ENCODE peak calls at places on chromosomes 12 and 14, in nine cellular contexts. One of them, this sample, is unnamed.

GRCh38 chr12:3405821-3406220 is 85.2 kb upstream of the PRMT8 start:
- DNase-seq in non-pigmented ciliary epithelial cell: no peak
- DNase-seq in naive thymus-derived CD4-positive, alpha-beta T cell: no peak
- DNase-seq in stimulated activated CD4-positive, alpha-beta T cell treated with anti-CD3 and anti-CD28 coated beads, Interleukin-4, amount 100 ng/mL, for 48 hours: no peak
- DNase-seq in right atrium auricular region: no peak
- DNase-seq in anterior cingulate cortex: no peak
- DNase-seq in stimulated activated naive CD8-positive, alpha-beta T cell treated with anti-CD3 and anti-CD28 coated beads, Interleukin-15, Interleukin-2, amounts not matched to agents 100 U/mL and 50 U/mL, for 24 hours: no peak
- DNase-seq in AG09319: no peak
- DNase-seq in D341Med: no peak
- DNase-seq in this sample: no peak

GRCh38 chr14:53295985-53296582 is 143.0 kb upstream of the DDHD1 start:
- DNase-seq in non-pigmented ciliary epithelial cell: no peak
- DNase-seq in naive thymus-derived CD4-positive, alpha-beta T cell: no peak
- DNase-seq in stimulated activated CD4-positive, alpha-beta T cell treated with anti-CD3 and anti-CD28 coated beads, Interleukin-4, amount 100 ng/mL, for 48 hours: no peak
- DNase-seq in right atrium auricular region: no peak
- DNase-seq in anterior cingulate cortex: no peak
- DNase-seq in stimulated activated naive CD8-positive, alpha-beta T cell treated with anti-CD3 and anti-CD28 coated beads, Interleukin-15, Interleukin-2, amounts not matched to agents 100 U/mL and 50 U/mL, for 24 hours: peak; percentile 10
- DNase-seq in AG09319: no peak
- DNase-seq in D341Med: peak; percentile 36
- DNase-seq in this sample: no peak

GRCh38 chr12:15796493-15797141 is 7.4 kb upstream of the EPS8 start:
- DNase-seq in non-pigmented ciliary epithelial cell: no peak
- DNase-seq in naive thymus-derived CD4-positive, alpha-beta T cell: no peak
- DNase-seq in stimulated activated CD4-positive, alpha-beta T cell treated with anti-CD3 and anti-CD28 coated beads, Interleukin-4, amount 100 ng/mL, for 48 hours: no peak
- DNase-seq in right atrium auricular region: no peak
- DNase-seq in anterior cingulate cortex: no peak
- DNase-seq in stimulated activated naive CD8-positive, alpha-beta T cell treated with anti-CD3 and anti-CD28 coated beads, Interleukin-15, Interleukin-2, amounts not matched to agents 100 U/mL and 50 U/mL, for 24 hours: no peak
- DNase-seq in AG09319: no peak
- DNase-seq in D341Med: no peak
- DNase-seq in this sample: no peak

GRCh38 chr14:85572845-85573244 is 42.9 kb downstream of the FLRT2 start:
- DNase-seq in non-pigmented ciliary epithelial cell: peak; percentile 70
- DNase-seq in naive thymus-derived CD4-positive, alpha-beta T cell: no peak
- DNase-seq in stimulated activated CD4-positive, alpha-beta T cell treated with anti-CD3 and anti-CD28 coated beads, Interleukin-4, amount 100 ng/mL, for 48 hours: no peak
- DNase-seq in right atrium auricular region: no peak
- DNase-seq in anterior cingulate cortex: no peak
- DNase-seq in stimulated activated naive CD8-positive, alpha-beta T cell treated with anti-CD3 and anti-CD28 coated beads, Interleukin-15, Interleukin-2, amounts not matched to agents 100 U/mL and 50 U/mL, for 24 hours: no peak
- DNase-seq in AG09319: no peak
- DNase-seq in D341Med: no peak
- DNase-seq in this sample: no peak

GRCh38 chr12:102824218-102824835 is 92.7 kb downstream of the PAH start:
- DNase-seq in non-pigmented ciliary epithelial cell: no peak
- DNase-seq in naive thymus-derived CD4-positive, alpha-beta T cell: no peak
- DNase-seq in stimulated activated CD4-positive, alpha-beta T cell treated with anti-CD3 and anti-CD28 coated beads, Interleukin-4, amount 100 ng/mL, for 48 hours: no peak
- DNase-seq in right atrium auricular region: no peak
- DNase-seq in anterior cingulate cortex: no peak
- DNase-seq in stimulated activated naive CD8-positive, alpha-beta T cell treated with anti-CD3 and anti-CD28 coated beads, Interleukin-15, Interleukin-2, amounts not matched to agents 100 U/mL and 50 U/mL, for 24 hours: peak; percentile 9
- DNase-seq in AG09319: no peak
- DNase-seq in D341Med: peak; percentile 24
- DNase-seq in this sample: no peak

GRCh38 chr14:52960627-52961026 is 9.8 kb upstream of the FERMT2 start:
- DNase-seq in non-pigmented ciliary epithelial cell: no peak
- DNase-seq in naive thymus-derived CD4-positive, alpha-beta T cell: no peak
- DNase-seq in stimulated activated CD4-positive, alpha-beta T cell treated with anti-CD3 and anti-CD28 coated beads, Interleukin-4, amount 100 ng/mL, for 48 hours: no peak
- DNase-seq in right atrium auricular region: no peak
- DNase-seq in anterior cingulate cortex: no peak
- DNase-seq in stimulated activated naive CD8-positive, alpha-beta T cell treated with anti-CD3 and anti-CD28 coated beads, Interleukin-15, Interleukin-2, amounts not matched to agents 100 U/mL and 50 U/mL, for 24 hours: no peak
- DNase-seq in AG09319: no peak
- DNase-seq in D341Med: peak; percentile 18
- DNase-seq in this sample: peak; percentile 40

GRCh38 chr14:23020143-23021128 is 10.5 kb upstream of the C14orf93 start:
- DNase-seq in non-pigmented ciliary epithelial cell: no peak
- DNase-seq in naive thymus-derived CD4-positive, alpha-beta T cell: peak; percentile 32
- DNase-seq in stimulated activated CD4-positive, alpha-beta T cell treated with anti-CD3 and anti-CD28 coated beads, Interleukin-4, amount 100 ng/mL, for 48 hours: no peak
- DNase-seq in right atrium auricular region: no peak
- DNase-seq in anterior cingulate cortex: no peak
- DNase-seq in stimulated activated naive CD8-positive, alpha-beta T cell treated with anti-CD3 and anti-CD28 coated beads, Interleukin-15, Interleukin-2, amounts not matched to agents 100 U/mL and 50 U/mL, for 24 hours: no peak
- DNase-seq in AG09319: no peak
- DNase-seq in D341Med: peak; percentile 67
- DNase-seq in this sample: no peak

GRCh38 chr12:123532808-123533649 is 490 bp downstream of the RILPL1 start:
- DNase-seq in non-pigmented ciliary epithelial cell: no peak
- DNase-seq in naive thymus-derived CD4-positive, alpha-beta T cell: peak; percentile 10
- DNase-seq in stimulated activated CD4-positive, alpha-beta T cell treated with anti-CD3 and anti-CD28 coated beads, Interleukin-4, amount 100 ng/mL, for 48 hours: no peak
- DNase-seq in right atrium auricular region: no peak
- DNase-seq in anterior cingulate cortex: peak; percentile 34
- DNase-seq in stimulated activated naive CD8-positive, alpha-beta T cell treated with anti-CD3 and anti-CD28 coated beads, Interleukin-15, Interleukin-2, amounts not matched to agents 100 U/mL and 50 U/mL, for 24 hours: peak; percentile 16
- DNase-seq in AG09319: no peak
- DNase-seq in D341Med: no peak
- DNase-seq in this sample: peak; percentile 21

GRCh38 chr12:121089031-121089812 is 43.5 kb upstream of the P2RX7 start:
- DNase-seq in non-pigmented ciliary epithelial cell: no peak
- DNase-seq in naive thymus-derived CD4-positive, alpha-beta T cell: no peak
- DNase-seq in stimulated activated CD4-positive, alpha-beta T cell treated with anti-CD3 and anti-CD28 coated beads, Interleukin-4, amount 100 ng/mL, for 48 hours: no peak
- DNase-seq in right atrium auricular region: no peak
- DNase-seq in anterior cingulate cortex: no peak
- DNase-seq in stimulated activated naive CD8-positive, alpha-beta T cell treated with anti-CD3 and anti-CD28 coated beads, Interleukin-15, Interleukin-2, amounts not matched to agents 100 U/mL and 50 U/mL, for 24 hours: no peak
- DNase-seq in AG09319: no peak
- DNase-seq in D341Med: no peak
- DNase-seq in this sample: no peak

GRCh38 chr14:79701371-79701770 is 509.9 kb downstream of the DIO2 start:
- DNase-seq in non-pigmented ciliary epithelial cell: no peak
- DNase-seq in naive thymus-derived CD4-positive, alpha-beta T cell: no peak
- DNase-seq in stimulated activated CD4-positive, alpha-beta T cell treated with anti-CD3 and anti-CD28 coated beads, Interleukin-4, amount 100 ng/mL, for 48 hours: no peak
- DNase-seq in right atrium auricular region: no peak
- DNase-seq in anterior cingulate cortex: no peak
- DNase-seq in stimulated activated naive CD8-positive, alpha-beta T cell treated with anti-CD3 and anti-CD28 coated beads, Interleukin-15, Interleukin-2, amounts not matched to agents 100 U/mL and 50 U/mL, for 24 hours: no peak
- DNase-seq in AG09319: no peak
- DNase-seq in D341Med: no peak
- DNase-seq in this sample: no peak

GRCh38 chr12:101759396-101760047 is 20.3 kb upstream of the SYCP3 start:
- DNase-seq in non-pigmented ciliary epithelial cell: no peak
- DNase-seq in naive thymus-derived CD4-positive, alpha-beta T cell: peak; percentile 16
- DNase-seq in stimulated activated CD4-positive, alpha-beta T cell treated with anti-CD3 and anti-CD28 coated beads, Interleukin-4, amount 100 ng/mL, for 48 hours: no peak
- DNase-seq in right atrium auricular region: no peak
- DNase-seq in anterior cingulate cortex: no peak
- DNase-seq in stimulated activated naive CD8-positive, alpha-beta T cell treated with anti-CD3 and anti-CD28 coated beads, Interleukin-15, Interleukin-2, amounts not matched to agents 100 U/mL and 50 U/mL, for 24 hours: no peak
- DNase-seq in AG09319: no peak
- DNase-seq in D341Med: peak; percentile 64
- DNase-seq in this sample: no peak

GRCh38 chr14:51337520-51337919 is 97.5 kb downstream of the TMX1 start:
- DNase-seq in non-pigmented ciliary epithelial cell: no peak
- DNase-seq in naive thymus-derived CD4-positive, alpha-beta T cell: no peak
- DNase-seq in stimulated activated CD4-positive, alpha-beta T cell treated with anti-CD3 and anti-CD28 coated beads, Interleukin-4, amount 100 ng/mL, for 48 hours: no peak
- DNase-seq in right atrium auricular region: no peak
- DNase-seq in anterior cingulate cortex: no peak
- DNase-seq in stimulated activated naive CD8-positive, alpha-beta T cell treated with anti-CD3 and anti-CD28 coated beads, Interleukin-15, Interleukin-2, amounts not matched to agents 100 U/mL and 50 U/mL, for 24 hours: no peak
- DNase-seq in AG09319: no peak
- DNase-seq in D341Med: no peak
- DNase-seq in this sample: no peak

GRCh38 chr12:89211456-89211855 is 140.8 kb downstream of the DUSP6 start:
- DNase-seq in non-pigmented ciliary epithelial cell: no peak
- DNase-seq in naive thymus-derived CD4-positive, alpha-beta T cell: no peak
- DNase-seq in stimulated activated CD4-positive, alpha-beta T cell treated with anti-CD3 and anti-CD28 coated beads, Interleukin-4, amount 100 ng/mL, for 48 hours: no peak
- DNase-seq in right atrium auricular region: no peak
- DNase-seq in anterior cingulate cortex: no peak
- DNase-seq in stimulated activated naive CD8-positive, alpha-beta T cell treated with anti-CD3 and anti-CD28 coated beads, Interleukin-15, Interleukin-2, amounts not matched to agents 100 U/mL and 50 U/mL, for 24 hours: no peak
- DNase-seq in AG09319: no peak
- DNase-seq in D341Med: no peak
- DNase-seq in this sample: no peak

GRCh38 chr12:90936230-90937005 is 18.6 kb downstream of the CCER1 start:
- DNase-seq in non-pigmented ciliary epithelial cell: no peak
- DNase-seq in naive thymus-derived CD4-positive, alpha-beta T cell: no peak
- DNase-seq in stimulated activated CD4-positive, alpha-beta T cell treated with anti-CD3 and anti-CD28 coated beads, Interleukin-4, amount 100 ng/mL, for 48 hours: peak; percentile 0
- DNase-seq in right atrium auricular region: peak; percentile 52
- DNase-seq in anterior cingulate cortex: no peak
- DNase-seq in stimulated activated naive CD8-positive, alpha-beta T cell treated with anti-CD3 and anti-CD28 coated beads, Interleukin-15, Interleukin-2, amounts not matched to agents 100 U/mL and 50 U/mL, for 24 hours: no peak
- DNase-seq in AG09319: no peak
- DNase-seq in D341Med: no peak
- DNase-seq in this sample: no peak

GRCh38 chr12:46477541-46477940 is 105.0 kb upstream of the SLC38A2 start:
- DNase-seq in non-pigmented ciliary epithelial cell: no peak
- DNase-seq in naive thymus-derived CD4-positive, alpha-beta T cell: no peak
- DNase-seq in stimulated activated CD4-positive, alpha-beta T cell treated with anti-CD3 and anti-CD28 coated beads, Interleukin-4, amount 100 ng/mL, for 48 hours: no peak
- DNase-seq in right atrium auricular region: no peak
- DNase-seq in anterior cingulate cortex: no peak
- DNase-seq in stimulated activated naive CD8-positive, alpha-beta T cell treated with anti-CD3 and anti-CD28 coated beads, Interleukin-15, Interleukin-2, amounts not matched to agents 100 U/mL and 50 U/mL, for 24 hours: no peak
- DNase-seq in AG09319: no peak
- DNase-seq in D341Med: no peak
- DNase-seq in this sample: no peak

GRCh38 chr14:24246765-24247212 is 4.4 kb upstream of the TINF2 start:
- DNase-seq in non-pigmented ciliary epithelial cell: no peak
- DNase-seq in naive thymus-derived CD4-positive, alpha-beta T cell: no peak
- DNase-seq in stimulated activated CD4-positive, alpha-beta T cell treated with anti-CD3 and anti-CD28 coated beads, Interleukin-4, amount 100 ng/mL, for 48 hours: peak; percentile 7
- DNase-seq in right atrium auricular region: no peak
- DNase-seq in anterior cingulate cortex: no peak
- DNase-seq in stimulated activated naive CD8-positive, alpha-beta T cell treated with anti-CD3 and anti-CD28 coated beads, Interleukin-15, Interleukin-2, amounts not matched to agents 100 U/mL and 50 U/mL, for 24 hours: no peak
- DNase-seq in AG09319: no peak
- DNase-seq in D341Med: no peak
- DNase-seq in this sample: peak; percentile 47

GRCh38 chr12:122182887-122183587 is at the start of gene LRRC43:
- DNase-seq in non-pigmented ciliary epithelial cell: no peak
- DNase-seq in naive thymus-derived CD4-positive, alpha-beta T cell: peak; percentile 26
- DNase-seq in stimulated activated CD4-positive, alpha-beta T cell treated with anti-CD3 and anti-CD28 coated beads, Interleukin-4, amount 100 ng/mL, for 48 hours: no peak
- DNase-seq in right atrium auricular region: no peak
- DNase-seq in anterior cingulate cortex: peak; percentile 28
- DNase-seq in stimulated activated naive CD8-positive, alpha-beta T cell treated with anti-CD3 and anti-CD28 coated beads, Interleukin-15, Interleukin-2, amounts not matched to agents 100 U/mL and 50 U/mL, for 24 hours: peak; percentile 40
- DNase-seq in AG09319: no peak
- DNase-seq in D341Med: peak; percentile 86
- DNase-seq in this sample: peak; percentile 46

GRCh38 chr12:107894589-107894988 is 120.1 kb downstream of the ASCL4 start:
- DNase-seq in non-pigmented ciliary epithelial cell: no peak
- DNase-seq in naive thymus-derived CD4-positive, alpha-beta T cell: no peak
- DNase-seq in stimulated activated CD4-positive, alpha-beta T cell treated with anti-CD3 and anti-CD28 coated beads, Interleukin-4, amount 100 ng/mL, for 48 hours: no peak
- DNase-seq in right atrium auricular region: no peak
- DNase-seq in anterior cingulate cortex: no peak
- DNase-seq in stimulated activated naive CD8-positive, alpha-beta T cell treated with anti-CD3 and anti-CD28 coated beads, Interleukin-15, Interleukin-2, amounts not matched to agents 100 U/mL and 50 U/mL, for 24 hours: no peak
- DNase-seq in AG09319: no peak
- DNase-seq in D341Med: no peak
- DNase-seq in this sample: no peak

GRCh38 chr14:88895116-88895515 is 70.7 kb downstream of the TTC8 start:
- DNase-seq in non-pigmented ciliary epithelial cell: peak; percentile 35
- DNase-seq in naive thymus-derived CD4-positive, alpha-beta T cell: no peak
- DNase-seq in stimulated activated CD4-positive, alpha-beta T cell treated with anti-CD3 and anti-CD28 coated beads, Interleukin-4, amount 100 ng/mL, for 48 hours: no peak
- DNase-seq in right atrium auricular region: no peak
- DNase-seq in anterior cingulate cortex: no peak
- DNase-seq in stimulated activated naive CD8-positive, alpha-beta T cell treated with anti-CD3 and anti-CD28 coated beads, Interleukin-15, Interleukin-2, amounts not matched to agents 100 U/mL and 50 U/mL, for 24 hours: no peak
- DNase-seq in AG09319: peak; percentile 47
- DNase-seq in D341Med: no peak
- DNase-seq in this sample: no peak

GRCh38 chr12:50924439-50925341 is 27.7 kb upstream of the HIGD1C start:
- DNase-seq in non-pigmented ciliary epithelial cell: peak; percentile 50
- DNase-seq in naive thymus-derived CD4-positive, alpha-beta T cell: no peak
- DNase-seq in stimulated activated CD4-positive, alpha-beta T cell treated with anti-CD3 and anti-CD28 coated beads, Interleukin-4, amount 100 ng/mL, for 48 hours: no peak
- DNase-seq in right atrium auricular region: peak; percentile 96
- DNase-seq in anterior cingulate cortex: peak; percentile 69
- DNase-seq in stimulated activated naive CD8-positive, alpha-beta T cell treated with anti-CD3 and anti-CD28 coated beads, Interleukin-15, Interleukin-2, amounts not matched to agents 100 U/mL and 50 U/mL, for 24 hours: peak; percentile 50
- DNase-seq in AG09319: peak; percentile 87
- DNase-seq in D341Med: peak; percentile 67
- DNase-seq in this sample: no peak

GRCh38 chr12:34391771-34392581 is 369.7 kb downstream of the ALG10 start:
- DNase-seq in non-pigmented ciliary epithelial cell: no peak
- DNase-seq in naive thymus-derived CD4-positive, alpha-beta T cell: no peak
- DNase-seq in stimulated activated CD4-positive, alpha-beta T cell treated with anti-CD3 and anti-CD28 coated beads, Interleukin-4, amount 100 ng/mL, for 48 hours: no peak
- DNase-seq in right atrium auricular region: peak; percentile 47
- DNase-seq in anterior cingulate cortex: no peak
- DNase-seq in stimulated activated naive CD8-positive, alpha-beta T cell treated with anti-CD3 and anti-CD28 coated beads, Interleukin-15, Interleukin-2, amounts not matched to agents 100 U/mL and 50 U/mL, for 24 hours: no peak
- DNase-seq in AG09319: no peak
- DNase-seq in D341Med: no peak
- DNase-seq in this sample: no peak

This sample was measured in activated CD4-positive, alpha-beta memory T cell treated with anti-CD3 and anti-CD28 coated beads, Interleukin-2, amount 10 ng/mL, durations not matched to agents 7 days and 5 days.